ENCODE peak calls at places on chromosomes 3 and 15, in four cellular contexts. One of them, this sample, is unnamed.

GRCh38 chr15:63800245-63800644 is 33.5 kb downstream of the HERC1 start:
- DNase-seq in GM12864: no peak
- DNase-seq in B cell: no peak
- DNase-seq in upper lobe of right lung: no peak
- DNase-seq in this sample: no peak

GRCh38 chr3:98711426-98711825 is 51.7 kb upstream of the ST3GAL6 start:
- DNase-seq in upper lobe of right lung: no peak
- DNase-seq in GM12864: no peak
- DNase-seq in B cell: no peak
- DNase-seq in this sample: no peak

GRCh38 chr15:82540055-82540983 is at the start of gene RPS17:
- DNase-seq in upper lobe of right lung: peak
- DNase-seq in GM12864: peak
- DNase-seq in B cell: peak
- DNase-seq in this sample: peak

GRCh38 chr15:73246898-73247297 is 121.9 kb downstream of the HCN4 start:
- DNase-seq in upper lobe of right lung: no peak
- DNase-seq in GM12864: no peak
- DNase-seq in B cell: no peak
- DNase-seq in this sample: no peak

GRCh38 chr15:68795298-68795848 is 25.3 kb downstream of the ANP32A start:
- DNase-seq in upper lobe of right lung: peak
- DNase-seq in GM12864: no peak
- DNase-seq in B cell: peak
- DNase-seq in this sample: peak

GRCh38 chr3:47475029-47475569 is 642 bp downstream of the SCAP start:
- DNase-seq in GM12864: no peak
- DNase-seq in upper lobe of right lung: no peak
- DNase-seq in B cell: no peak
- DNase-seq in this sample: no peak

GRCh38 chr3:56970401-56971002 is 90.0 kb upstream of the SPATA12 start:
- DNase-seq in B cell: no peak
- DNase-seq in upper lobe of right lung: no peak
- DNase-seq in GM12864: peak
- DNase-seq in this sample: no peak

GRCh38 chr3:195151866-195152526 is 119.0 kb downstream of the XXYLT1 start:
- DNase-seq in B cell: no peak
- DNase-seq in GM12864: no peak
- DNase-seq in upper lobe of right lung: no peak
- DNase-seq in this sample: no peak

GRCh38 chr15:82611348-82611747 is 35.8 kb downstream of the CPEB1 start:
- DNase-seq in upper lobe of right lung: no peak
- DNase-seq in B cell: no peak
- DNase-seq in GM12864: no peak
- DNase-seq in this sample: no peak

GRCh38 chr15:74243431-74243830 is 7.3 kb downstream of the CCDC33 start:
- DNase-seq in B cell: no peak
- DNase-seq in upper lobe of right lung: no peak
- DNase-seq in GM12864: no peak
- DNase-seq in this sample: no peak

GRCh38 chr3:138426211-138426610 is 8.2 kb upstream of the ESYT3 start:
- DNase-seq in upper lobe of right lung: no peak
- DNase-seq in GM12864: no peak
- DNase-seq in B cell: no peak
- DNase-seq in this sample: no peak

GRCh38 chr3:24485511-24485910 is 9.1 kb downstream of the THRB start:
- DNase-seq in GM12864: no peak
- DNase-seq in B cell: no peak
- DNase-seq in upper lobe of right lung: no peak
- DNase-seq in this sample: no peak

GRCh38 chr15:100429116-100429728 is 87.4 kb upstream of the ADAMTS17 start:
- DNase-seq in upper lobe of right lung: no peak
- DNase-seq in B cell: no peak
- DNase-seq in GM12864: no peak
- DNase-seq in this sample: no peak

GRCh38 chr3:102419786-102420185 is 15.0 kb upstream of the ZPLD1 start:
- DNase-seq in B cell: no peak
- DNase-seq in GM12864: no peak
- DNase-seq in upper lobe of right lung: no peak
- DNase-seq in this sample: no peak

GRCh38 chr3:141950572-141951493 is 74.4 kb downstream of the ATP1B3 start:
- DNase-seq in upper lobe of right lung: no peak
- DNase-seq in B cell: no peak
- DNase-seq in GM12864: no peak
- DNase-seq in this sample: no peak

GRCh38 chr3:52036829-52037228 is 19.5 kb downstream of the DUSP7 start:
- DNase-seq in upper lobe of right lung: no peak
- DNase-seq in B cell: no peak
- DNase-seq in GM12864: no peak
- DNase-seq in this sample: no peak

GRCh38 chr3:58177747-58178527 is 32.8 kb downstream of the DNASE1L3 start:
- DNase-seq in B cell: peak
- DNase-seq in GM12864: no peak
- DNase-seq in upper lobe of right lung: peak
- DNase-seq in this sample: peak

GRCh38 chr15:88992216-88992615 is 79.0 kb upstream of the MFGE8 start:
- DNase-seq in upper lobe of right lung: no peak
- DNase-seq in B cell: no peak
- DNase-seq in GM12864: no peak
- DNase-seq in this sample: no peak

DNA sequence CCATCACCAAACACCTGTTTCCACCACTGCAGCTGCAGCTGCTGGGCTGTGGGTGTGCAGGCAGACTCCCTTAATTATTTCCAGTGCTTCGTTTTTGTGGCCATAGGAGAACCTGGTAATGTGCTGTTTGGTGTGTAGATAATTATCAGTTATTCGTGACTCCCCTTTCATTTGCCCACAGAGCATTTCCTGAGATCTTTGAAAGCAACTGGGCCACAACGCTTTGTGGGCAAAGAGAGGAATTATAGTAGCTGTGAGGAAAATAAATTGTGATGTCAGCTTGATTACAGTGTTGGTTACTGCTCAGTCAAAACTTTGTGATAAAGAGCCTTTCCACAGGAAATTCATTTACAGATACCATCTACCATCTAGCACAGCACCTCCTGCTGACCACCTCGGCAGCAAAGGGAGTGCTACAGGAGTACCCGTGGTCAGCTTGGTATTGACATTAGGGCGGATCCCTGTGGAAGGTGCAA is 193.3 kb upstream of the SLCO3A1 start:
- DNase-seq in GM12864: no peak
- DNase-seq in B cell: no peak
- DNase-seq in upper lobe of right lung: no peak
- DNase-seq in this sample: no peak
- TF ChIP-seq CTCF in GM12864: no peak
- TF ChIP-seq CTCF in B cell: no peak
- TF ChIP-seq CTCF in upper lobe of right lung: no peak
- TF ChIP-seq CTCF in this sample: no peak

GRCh38 chr15:42149493-42150245 is 6.8 kb downstream of the PLA2G4F start:
- DNase-seq in B cell: no peak
- DNase-seq in GM12864: no peak
- DNase-seq in upper lobe of right lung: peak
- DNase-seq in this sample: no peak
- TF ChIP-seq CTCF in B cell: no peak
- TF ChIP-seq CTCF in GM12864: no peak
- TF ChIP-seq CTCF in upper lobe of right lung: no peak
- TF ChIP-seq CTCF in this sample: no peak

DNA sequence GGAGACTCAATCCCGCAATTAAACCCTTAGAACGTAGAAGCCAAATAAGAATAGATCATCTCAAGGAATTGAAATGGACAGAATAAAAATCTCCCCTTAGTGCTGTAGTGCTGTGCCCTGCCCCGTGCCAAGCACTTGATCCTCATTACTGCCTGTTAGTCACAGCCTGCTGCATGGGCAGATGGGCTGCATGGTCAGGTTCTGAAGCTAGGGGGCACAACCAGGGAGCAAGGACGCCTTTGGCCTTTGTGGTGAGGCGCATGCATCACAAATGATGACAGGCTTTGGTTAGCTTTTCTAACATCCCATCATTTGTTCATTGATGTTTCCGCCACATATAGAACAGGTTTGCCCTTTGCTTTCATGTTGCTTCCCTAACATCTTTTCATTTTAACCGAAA is 336.3 kb upstream of the ADAMTS9 start:
- DNase-seq in B cell: no peak
- DNase-seq in GM12864: no peak
- DNase-seq in upper lobe of right lung: no peak
- DNase-seq in this sample: no peak
- TF ChIP-seq CTCF in B cell: no peak
- TF ChIP-seq CTCF in GM12864: no peak
- TF ChIP-seq CTCF in upper lobe of right lung: no peak
- TF ChIP-seq CTCF in this sample: no peak

DNA sequence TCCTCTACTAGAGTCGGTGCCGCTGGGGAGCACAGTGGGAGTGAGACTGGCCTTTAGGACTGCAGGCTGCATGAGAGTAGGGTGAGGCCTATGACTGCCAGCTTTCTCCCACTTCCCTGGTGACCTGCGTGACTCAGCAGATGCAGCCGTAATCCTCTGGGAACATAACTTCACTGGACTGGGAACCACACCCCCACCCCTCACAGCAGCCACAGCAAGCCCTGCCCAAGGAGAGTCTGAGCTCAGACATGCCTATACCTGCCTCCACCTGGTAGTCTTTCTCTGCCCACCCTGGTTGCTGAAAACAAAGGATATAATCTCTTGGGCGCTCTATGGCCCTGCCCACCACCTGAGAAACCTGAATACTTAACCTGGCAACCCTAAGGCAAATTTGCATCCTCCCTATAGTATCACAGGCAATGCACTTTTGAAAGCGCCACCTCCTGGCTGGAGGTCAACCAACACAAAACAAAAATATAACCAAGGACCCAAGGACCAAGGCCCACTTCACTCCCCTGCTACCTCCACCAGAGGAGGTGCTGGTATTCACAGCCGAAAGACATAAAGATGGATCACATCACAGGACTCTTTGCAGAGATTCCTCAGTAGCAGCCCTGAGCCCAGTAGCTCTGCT is 308.9 kb downstream of the CTNNB1 start:
- DNase-seq in GM12864: no peak
- DNase-seq in B cell: no peak
- DNase-seq in upper lobe of right lung: no peak
- DNase-seq in this sample: no peak
- TF ChIP-seq CTCF in GM12864: peak
- TF ChIP-seq CTCF in B cell: no peak
- TF ChIP-seq CTCF in upper lobe of right lung: no peak
- TF ChIP-seq CTCF in this sample: no peak

GRCh38 chr3:119635719-119636118 is 24.7 kb downstream of the POPDC2 start:
- DNase-seq in GM12864: no peak
- DNase-seq in B cell: no peak
- DNase-seq in upper lobe of right lung: no peak
- DNase-seq in this sample: no peak
- TF ChIP-seq CTCF in GM12864: no peak
- TF ChIP-seq CTCF in B cell: no peak
- TF ChIP-seq CTCF in upper lobe of right lung: no peak
- TF ChIP-seq CTCF in this sample: no peak

This sample was measured in CD4-positive, alpha-beta T cell.